ENCODE peak calls at places on chromosome 15, in six cellular contexts. M is erythroblast; F is RPMI7951; O is SJSA1; P is activated T-cell treated with anti-CD3 and anti-CD28 coated beads for 48 hours; K is stimulated activated naive CD8-positive, alpha-beta T cell treated with anti-CD3 and anti-CD28 coated beads, Interleukin-15, amount 100 ng/mL, for 72 hours. I is an unnamed sample.
A peak's percentile ranks its signal among the peaks of the same experiment; 100 is the strongest.

GRCh38 chr15:52653451-52653964 is 25.7 kb downstream of the ATOSA start:
- DNase-seq in M (no peak), F (peak; percentile 92), O (peak; percentile 65), P (no peak), K (no peak), I (peak; percentile 84)

GRCh38 chr15:87562203-87562602 is 694.3 kb downstream of the NTRK3 start:
- DNase-seq in M (no peak), F (no peak), O (no peak), P (no peak), K (no peak), I (no peak)

GRCh38 chr15:63507878-63508818 is 3.8 kb downstream of the USP3 start:
- DNase-seq in M (no peak), F (no peak), O (no peak), P (no peak), K (no peak), I (no peak)

GRCh38 chr15:48754011-48754410 is 56.9 kb downstream of the CEP152 start:
- DNase-seq in M (no peak), F (no peak), O (no peak), P (no peak), K (no peak), I (no peak)

GRCh38 chr15:92845109-92845508 is 55.0 kb upstream of the CHD2 start:
- DNase-seq in M (peak; percentile 48), F (peak; percentile 67), O (no peak), P (no peak), K (no peak), I (no peak)

GRCh38 chr15:88622605-88622975 is 1.4 kb downstream of the AEN start:
- DNase-seq in M (no peak), F (no peak), O (no peak), P (no peak), K (no peak), I (no peak)

GRCh38 chr15:31353931-31354330 is 27.3 kb downstream of the KLF13 start:
- DNase-seq in M (no peak), F (peak; percentile 87), O (no peak), P (no peak), K (no peak), I (peak; percentile 95)

GRCh38 chr15:71221417-71221816 is 106.1 kb downstream of the THSD4 start:
- DNase-seq in M (no peak), F (no peak), O (no peak), P (no peak), K (no peak), I (no peak)

GRCh38 chr15:56469484-56469883 is 4.5 kb upstream of the MNS1 start:
- DNase-seq in M (no peak), F (no peak), O (no peak), P (no peak), K (no peak), I (no peak)

GRCh38 chr15:74414603-74415338 is 19.0 kb downstream of the SEMA7A start:
- DNase-seq in M (no peak), F (no peak), O (no peak), P (no peak), K (no peak), I (peak; percentile 55)

GRCh38 chr15:78537266-78537665 is 3.0 kb upstream of the PSMA4 start:
- DNase-seq in M (no peak), F (no peak), O (no peak), P (no peak), K (no peak), I (no peak)

GRCh38 chr15:89864958-89865739 is 28.6 kb downstream of the AP3S2 start:
- DNase-seq in M (no peak), F (no peak), O (no peak), P (no peak), K (no peak), I (no peak)

GRCh38 chr15:68503791-68504720 is 72.1 kb upstream of the ITGA11 start:
- DNase-seq in M (no peak), F (peak; percentile 91), O (no peak), P (no peak), K (no peak), I (peak; percentile 93)

GRCh38 chr15:94582368-94582767 is 351.0 kb downstream of the MCTP2 start:
- DNase-seq in M (peak; percentile 8), F (peak; percentile 28), O (no peak), P (no peak), K (peak; percentile 24), I (no peak)

GRCh38 chr15:91517491-91518200 is 335.9 kb upstream of the SLCO3A1 start:
- DNase-seq in M (peak; percentile 30), F (peak; percentile 58), O (no peak), P (no peak), K (no peak), I (no peak)

GRCh38 chr15:62658498-62658897 is 384.0 kb upstream of the TPM1 start:
- DNase-seq in M (no peak), F (peak; percentile 46), O (peak; percentile 76), P (no peak), K (no peak), I (no peak)

GRCh38 chr15:76377217-76377616 is 40.6 kb downstream of the ISL2 start:
- DNase-seq in M (no peak), F (no peak), O (no peak), P (no peak), K (no peak), I (no peak)